ENCODE peak calls at places on chromosomes 3 and 15, in five cellular contexts. D is AG04450, C is bronchial epithelial cell, G is ovary, B is HepG2. V is an unnamed sample.

GRCh38 chr3:155704771-155705559 is 39.9 kb downstream of the PLCH1 start:
- DNase-seq in D (no peak), C (peak), G (no peak), B (peak), V (no peak)

GRCh38 chr3:1798711-1799410 is 299.8 kb upstream of the CNTN4 start:
- DNase-seq in D (no peak), C (no peak), G (no peak), B (no peak), V (no peak)

GRCh38 chr3:27591321-27591711 is 107.1 kb upstream of the SLC4A7 start:
- DNase-seq in D (no peak), C (no peak), G (no peak), B (no peak), V (no peak)

GRCh38 chr3:52388348-52388821 is 56.5 kb downstream of the SEMA3G start:
- DNase-seq in D (no peak), C (no peak), G (no peak), B (no peak), V (no peak)

GRCh38 chr15:29734917-29735572 is 87.2 kb downstream of the TJP1 start:
- DNase-seq in D (no peak), C (peak), G (no peak), B (peak), V (peak)

GRCh38 chr3:28317438-28318022 is 31.0 kb upstream of the ZCWPW2 start:
- DNase-seq in D (no peak), C (peak), G (no peak), B (peak), V (no peak)

GRCh38 chr3:100834332-100834731 is 125.0 kb downstream of the TFG start:
- DNase-seq in D (no peak), C (no peak), G (no peak), B (no peak), V (no peak)

GRCh38 chr15:48176097-48176496 is 2.0 kb downstream of the MYEF2 start:
- DNase-seq in D (no peak), C (no peak), G (no peak), B (no peak), V (no peak)

GRCh38 chr3:126358038-126358815 is 1.0 kb upstream of the KLF15 start:
- DNase-seq in D (no peak), C (no peak), G (no peak), B (no peak), V (peak)

GRCh38 chr3:152331018-152331541 is 62.4 kb downstream of the MBNL1 start:
- DNase-seq in D (no peak), C (peak), G (no peak), B (peak), V (no peak)

GRCh38 chr15:73273181-73274002 is 95.4 kb downstream of the HCN4 start:
- DNase-seq in D (peak), C (peak), G (peak), B (peak), V (peak)

GRCh38 chr15:31461911-31462480 is 135.4 kb downstream of the KLF13 start:
- DNase-seq in D (no peak), C (no peak), G (no peak), B (no peak), V (no peak)

DNA sequence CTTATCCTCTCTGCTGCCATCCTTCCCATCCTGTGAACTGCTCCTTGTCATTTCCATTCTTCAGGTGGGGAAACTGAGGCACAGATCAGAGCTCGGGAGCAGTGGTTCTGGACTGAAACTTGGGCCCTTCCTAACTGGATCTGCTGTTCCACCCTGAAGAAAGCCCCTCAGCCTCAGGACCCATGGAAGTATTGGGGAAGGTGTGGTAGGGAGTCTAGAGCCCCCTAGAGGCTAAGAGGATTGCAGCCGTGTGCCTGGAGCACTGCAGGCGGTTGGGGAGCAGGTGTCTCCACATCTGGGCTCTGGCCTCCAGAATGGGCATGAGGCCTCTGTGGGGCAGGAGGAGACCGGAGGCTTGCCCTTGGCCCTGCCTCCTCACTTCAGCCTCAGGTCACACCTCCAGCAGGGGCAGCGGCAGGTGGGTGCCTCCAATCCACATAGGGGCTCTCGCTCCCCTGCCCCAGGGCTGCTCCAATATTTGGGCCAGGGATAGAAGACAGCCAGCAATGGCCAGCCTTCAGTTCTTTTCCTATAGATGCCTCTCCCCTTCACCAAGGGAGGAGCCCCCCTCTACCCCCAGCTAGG is 28.1 kb downstream of the DNAJB8 start:
- DNase-seq in D (no peak), C (no peak), G (no peak), B (no peak), V (no peak)
- TF ChIP-seq CTCF in D (peak), C (peak), G (no peak), B (peak), V (peak)

DNA sequence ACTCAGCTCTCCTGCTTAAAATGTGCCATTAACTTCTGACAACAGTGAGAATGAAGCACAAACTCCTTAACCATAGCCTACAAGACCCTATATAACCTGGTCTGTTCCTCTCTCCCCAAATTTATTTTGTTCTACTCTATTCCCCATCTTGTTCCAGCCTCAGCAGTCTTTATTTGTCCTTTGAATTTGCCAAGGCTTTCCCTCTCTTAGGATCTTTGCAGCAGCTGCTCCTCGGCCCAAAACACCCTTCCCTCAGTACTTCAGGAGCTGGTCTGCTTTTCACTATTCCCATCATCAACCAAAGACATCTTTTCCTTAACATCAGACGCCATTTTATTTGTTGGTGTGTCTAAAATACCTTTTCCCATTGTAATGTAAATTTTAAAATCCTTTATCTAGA is 10.2 kb downstream of the PRICKLE2 start:
- DNase-seq in D (no peak), C (no peak), G (no peak), B (no peak), V (no peak)
- H3K4me3 ChIP-seq in D (peak), C (no peak), G (no peak), B (no peak), V (no peak)

GRCh38 chr3:38131621-38132369 is 5.1 kb downstream of the ACAA1 start:
- DNase-seq in D (no peak), C (no peak), G (no peak), B (no peak), V (no peak)
- TF ChIP-seq CTCF in D (peak), C (peak), G (no peak), B (peak), V (peak)

DNA sequence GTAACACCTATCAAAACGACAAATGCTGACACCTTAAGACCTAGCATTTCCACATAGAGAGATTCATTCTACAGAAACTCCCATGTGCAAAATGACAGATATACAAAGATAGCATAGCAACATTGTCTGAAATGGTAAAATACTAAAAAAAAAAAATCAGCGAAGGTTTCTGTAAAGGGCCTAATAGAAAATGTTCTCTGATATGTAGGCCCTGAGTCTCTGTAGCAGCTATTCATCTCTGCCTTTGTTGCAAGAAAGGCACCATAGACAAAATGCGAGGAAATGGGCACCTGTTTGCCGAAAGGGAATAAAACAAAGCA is 631 bp upstream of the MFGE8 start:
- DNase-seq in D (no peak), C (no peak), G (no peak), B (no peak), V (no peak)
- H3K4me3 ChIP-seq in D (peak), C (no peak), G (peak), B (peak), V (peak)

DNA sequence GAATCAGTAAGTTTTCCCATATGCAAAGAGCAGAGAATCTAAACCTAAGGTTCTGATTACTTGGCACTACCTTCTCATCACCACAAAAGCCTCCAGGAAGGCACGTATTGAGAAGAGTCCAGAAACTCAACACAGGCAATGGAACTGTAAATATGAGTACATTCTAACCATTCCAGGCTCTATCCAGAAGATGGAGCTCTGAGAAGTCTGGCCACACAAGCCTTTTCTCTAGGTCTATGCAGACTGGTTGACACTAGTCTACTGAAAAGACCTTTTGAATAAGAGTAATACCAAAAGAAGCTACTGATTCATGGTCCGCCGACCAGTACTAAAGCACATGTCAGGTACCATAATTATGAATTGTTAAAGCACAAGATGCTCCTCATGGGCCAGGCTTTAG is 12.2 kb upstream of the NCKIPSD start:
- DNase-seq in D (no peak), C (no peak), G (no peak), B (no peak), V (no peak)
- TF ChIP-seq CTCF in D (no peak), C (no peak), G (no peak), B (no peak), V (no peak)

GRCh38 chr3:133730993-133731392 is 15.2 kb upstream of the TF start:
- DNase-seq in D (no peak), C (no peak), G (no peak), B (peak), V (no peak)

GRCh38 chr3:133733226-133733625 is 13.0 kb upstream of the TF start:
- DNase-seq in D (no peak), C (no peak), G (no peak), B (peak), V (no peak)

DNA sequence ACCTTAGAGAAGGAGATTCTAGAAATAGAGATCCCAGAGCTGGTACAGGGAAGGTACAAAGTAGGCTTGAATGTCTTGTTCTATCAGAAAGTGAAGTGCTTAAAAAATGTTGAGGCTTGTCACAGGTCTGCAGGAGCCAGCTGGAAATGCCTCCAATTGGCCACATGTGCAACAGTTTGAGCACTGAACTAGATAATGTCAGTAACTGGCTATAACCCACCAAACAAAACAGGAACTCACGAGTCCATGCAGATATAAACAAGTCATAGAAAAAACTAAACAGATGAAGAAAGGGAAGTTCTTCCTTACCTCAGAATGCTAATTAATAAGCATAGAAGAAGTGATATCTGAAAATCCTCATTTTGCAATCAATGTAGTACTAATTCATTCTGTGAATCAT is 11.9 kb upstream of the TF start:
- DNase-seq in D (no peak), C (no peak), G (no peak), B (no peak), V (no peak)
- H3K4me3 ChIP-seq in D (no peak), C (no peak), G (no peak), B (no peak), V (no peak)

DNA sequence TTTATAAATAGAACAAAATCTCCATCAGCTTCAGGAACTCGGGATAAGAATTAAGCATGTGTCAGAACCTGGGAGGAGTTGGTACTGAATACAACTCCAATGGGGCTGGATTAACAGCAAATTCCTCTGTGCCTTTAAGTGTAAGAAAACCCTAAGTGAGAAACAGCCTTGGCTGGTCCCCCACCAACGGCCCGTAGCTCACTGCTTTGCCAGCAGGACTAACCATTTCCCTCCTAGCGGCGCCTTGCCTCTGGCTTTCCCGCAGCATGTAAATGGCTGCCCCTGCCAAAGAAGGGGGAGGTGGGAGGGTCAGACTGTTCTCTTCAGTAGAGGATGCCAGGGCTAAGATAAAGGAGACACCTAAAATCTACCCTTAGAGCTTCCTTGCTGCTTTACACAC is 51.1 kb upstream of the SH3GL3 start:
- DNase-seq in D (no peak), C (no peak), G (no peak), B (no peak), V (no peak)
- TF ChIP-seq CTCF in D (no peak), C (no peak), G (no peak), B (no peak), V (no peak)

GRCh38 chr3:16377847-16378302 is 112.9 kb downstream of the OXNAD1 start:
- DNase-seq in D (no peak), C (no peak), G (no peak), B (no peak), V (no peak)
- H3K4me3 ChIP-seq in D (no peak), C (no peak), G (no peak), B (no peak), V (no peak)

V was measured in LNCaP clone FGC.